ENCODE peak calls at places on chromosomes 6 and 20, in eight cellular contexts. One of them, this sample, is unnamed.

GRCh38 chr6:118080547-118080946 is 173.5 kb downstream of the SLC35F1 start:
- DNase-seq in retina: no peak
- DNase-seq in nephron progenitor cell: no peak
- DNase-seq in G401: no peak
- DNase-seq in pulmonary artery endothelial cell: no peak
- DNase-seq in stimulated activated CD4-positive, alpha-beta T cell treated with anti-CD3 and anti-CD28 coated beads, Interleukin-12 subunit alpha, Interleukin-12 subunit beta, amount 100 ng/mL, for 24 hours: no peak
- DNase-seq in IMR-90: no peak
- DNase-seq in fibroblast of pulmonary artery: no peak
- DNase-seq in this sample: peak

GRCh38 chr6:139981810-139982550 is 607.5 kb upstream of the CITED2 start:
- DNase-seq in retina: peak
- DNase-seq in nephron progenitor cell: peak
- DNase-seq in G401: peak
- DNase-seq in pulmonary artery endothelial cell: no peak
- DNase-seq in stimulated activated CD4-positive, alpha-beta T cell treated with anti-CD3 and anti-CD28 coated beads, Interleukin-12 subunit alpha, Interleukin-12 subunit beta, amount 100 ng/mL, for 24 hours: no peak
- DNase-seq in IMR-90: peak
- DNase-seq in fibroblast of pulmonary artery: peak
- DNase-seq in this sample: peak

GRCh38 chr6:1383729-1384548 is 5.4 kb upstream of the FOXF2 start:
- DNase-seq in retina: peak
- DNase-seq in nephron progenitor cell: peak
- DNase-seq in G401: no peak
- DNase-seq in pulmonary artery endothelial cell: no peak
- DNase-seq in stimulated activated CD4-positive, alpha-beta T cell treated with anti-CD3 and anti-CD28 coated beads, Interleukin-12 subunit alpha, Interleukin-12 subunit beta, amount 100 ng/mL, for 24 hours: no peak
- DNase-seq in IMR-90: no peak
- DNase-seq in fibroblast of pulmonary artery: no peak
- DNase-seq in this sample: no peak

GRCh38 chr20:41632896-41633295 is 14.7 kb upstream of the CHD6 start:
- DNase-seq in retina: no peak
- DNase-seq in nephron progenitor cell: no peak
- DNase-seq in G401: no peak
- DNase-seq in pulmonary artery endothelial cell: no peak
- DNase-seq in stimulated activated CD4-positive, alpha-beta T cell treated with anti-CD3 and anti-CD28 coated beads, Interleukin-12 subunit alpha, Interleukin-12 subunit beta, amount 100 ng/mL, for 24 hours: no peak
- DNase-seq in IMR-90: peak
- DNase-seq in fibroblast of pulmonary artery: peak
- DNase-seq in this sample: no peak

GRCh38 chr6:116572162-116572561 is 858 bp downstream of the RWDD1 start:
- DNase-seq in retina: peak
- DNase-seq in nephron progenitor cell: peak
- DNase-seq in G401: peak
- DNase-seq in pulmonary artery endothelial cell: no peak
- DNase-seq in stimulated activated CD4-positive, alpha-beta T cell treated with anti-CD3 and anti-CD28 coated beads, Interleukin-12 subunit alpha, Interleukin-12 subunit beta, amount 100 ng/mL, for 24 hours: no peak
- DNase-seq in IMR-90: peak
- DNase-seq in fibroblast of pulmonary artery: peak
- DNase-seq in this sample: peak

GRCh38 chr20:62156592-62157386 is 13.2 kb downstream of the SS18L1 start:
- DNase-seq in retina: peak
- DNase-seq in nephron progenitor cell: peak
- DNase-seq in G401: peak
- DNase-seq in pulmonary artery endothelial cell: no peak
- DNase-seq in stimulated activated CD4-positive, alpha-beta T cell treated with anti-CD3 and anti-CD28 coated beads, Interleukin-12 subunit alpha, Interleukin-12 subunit beta, amount 100 ng/mL, for 24 hours: peak
- DNase-seq in IMR-90: peak
- DNase-seq in fibroblast of pulmonary artery: peak
- DNase-seq in this sample: peak

GRCh38 chr6:31826793-31827285 is 699 bp upstream of the HSPA1B start:
- DNase-seq in retina: no peak
- DNase-seq in nephron progenitor cell: peak
- DNase-seq in G401: no peak
- DNase-seq in pulmonary artery endothelial cell: no peak
- DNase-seq in stimulated activated CD4-positive, alpha-beta T cell treated with anti-CD3 and anti-CD28 coated beads, Interleukin-12 subunit alpha, Interleukin-12 subunit beta, amount 100 ng/mL, for 24 hours: no peak
- DNase-seq in IMR-90: no peak
- DNase-seq in fibroblast of pulmonary artery: peak
- DNase-seq in this sample: peak

GRCh38 chr6:169255643-169256042 is 2.0 kb upstream of the THBS2 start:
- DNase-seq in retina: no peak
- DNase-seq in nephron progenitor cell: no peak
- DNase-seq in G401: no peak
- DNase-seq in pulmonary artery endothelial cell: no peak
- DNase-seq in stimulated activated CD4-positive, alpha-beta T cell treated with anti-CD3 and anti-CD28 coated beads, Interleukin-12 subunit alpha, Interleukin-12 subunit beta, amount 100 ng/mL, for 24 hours: no peak
- DNase-seq in IMR-90: no peak
- DNase-seq in fibroblast of pulmonary artery: no peak
- DNase-seq in this sample: no peak

GRCh38 chr20:44662256-44662655 is 10.8 kb upstream of the ADA start:
- DNase-seq in retina: no peak
- DNase-seq in nephron progenitor cell: no peak
- DNase-seq in G401: no peak
- DNase-seq in pulmonary artery endothelial cell: no peak
- DNase-seq in stimulated activated CD4-positive, alpha-beta T cell treated with anti-CD3 and anti-CD28 coated beads, Interleukin-12 subunit alpha, Interleukin-12 subunit beta, amount 100 ng/mL, for 24 hours: no peak
- DNase-seq in IMR-90: no peak
- DNase-seq in fibroblast of pulmonary artery: no peak
- DNase-seq in this sample: no peak

GRCh38 chr20:15395457-15395856 is 1058.0 kb upstream of the FLRT3 start:
- DNase-seq in retina: no peak
- DNase-seq in nephron progenitor cell: no peak
- DNase-seq in G401: no peak
- DNase-seq in pulmonary artery endothelial cell: no peak
- DNase-seq in stimulated activated CD4-positive, alpha-beta T cell treated with anti-CD3 and anti-CD28 coated beads, Interleukin-12 subunit alpha, Interleukin-12 subunit beta, amount 100 ng/mL, for 24 hours: no peak
- DNase-seq in IMR-90: no peak
- DNase-seq in fibroblast of pulmonary artery: no peak
- DNase-seq in this sample: no peak

GRCh38 chr6:15981956-15982355 is 146.9 kb upstream of the MYLIP start:
- DNase-seq in retina: no peak
- DNase-seq in nephron progenitor cell: no peak
- DNase-seq in G401: no peak
- DNase-seq in pulmonary artery endothelial cell: no peak
- DNase-seq in stimulated activated CD4-positive, alpha-beta T cell treated with anti-CD3 and anti-CD28 coated beads, Interleukin-12 subunit alpha, Interleukin-12 subunit beta, amount 100 ng/mL, for 24 hours: no peak
- DNase-seq in IMR-90: no peak
- DNase-seq in fibroblast of pulmonary artery: no peak
- DNase-seq in this sample: no peak

GRCh38 chr6:140082867-140083297 is 708.4 kb upstream of the CITED2 start:
- DNase-seq in retina: no peak
- DNase-seq in nephron progenitor cell: no peak
- DNase-seq in G401: peak
- DNase-seq in pulmonary artery endothelial cell: no peak
- DNase-seq in stimulated activated CD4-positive, alpha-beta T cell treated with anti-CD3 and anti-CD28 coated beads, Interleukin-12 subunit alpha, Interleukin-12 subunit beta, amount 100 ng/mL, for 24 hours: no peak
- DNase-seq in IMR-90: peak
- DNase-seq in fibroblast of pulmonary artery: peak
- DNase-seq in this sample: no peak

GRCh38 chr6:26311385-26312095 is 53.5 kb upstream of the BTN3A2 start:
- DNase-seq in retina: peak
- DNase-seq in nephron progenitor cell: peak
- DNase-seq in G401: peak
- DNase-seq in pulmonary artery endothelial cell: no peak
- DNase-seq in stimulated activated CD4-positive, alpha-beta T cell treated with anti-CD3 and anti-CD28 coated beads, Interleukin-12 subunit alpha, Interleukin-12 subunit beta, amount 100 ng/mL, for 24 hours: peak
- DNase-seq in IMR-90: peak
- DNase-seq in fibroblast of pulmonary artery: peak
- DNase-seq in this sample: no peak

GRCh38 chr20:219290-220115 is 7.6 kb upstream of the DEFB129 start:
- DNase-seq in retina: peak
- DNase-seq in nephron progenitor cell: peak
- DNase-seq in G401: peak
- DNase-seq in pulmonary artery endothelial cell: no peak
- DNase-seq in stimulated activated CD4-positive, alpha-beta T cell treated with anti-CD3 and anti-CD28 coated beads, Interleukin-12 subunit alpha, Interleukin-12 subunit beta, amount 100 ng/mL, for 24 hours: no peak
- DNase-seq in IMR-90: peak
- DNase-seq in fibroblast of pulmonary artery: peak
- DNase-seq in this sample: peak

GRCh38 chr20:61670274-61670673 is 395.4 kb downstream of the TAF4 start:
- DNase-seq in retina: no peak
- DNase-seq in nephron progenitor cell: no peak
- DNase-seq in G401: no peak
- DNase-seq in pulmonary artery endothelial cell: no peak
- DNase-seq in stimulated activated CD4-positive, alpha-beta T cell treated with anti-CD3 and anti-CD28 coated beads, Interleukin-12 subunit alpha, Interleukin-12 subunit beta, amount 100 ng/mL, for 24 hours: no peak
- DNase-seq in IMR-90: no peak
- DNase-seq in fibroblast of pulmonary artery: no peak
- DNase-seq in this sample: no peak

GRCh38 chr6:97885844-97886243 is 602.8 kb upstream of the MMS22L start:
- DNase-seq in retina: no peak
- DNase-seq in nephron progenitor cell: peak
- DNase-seq in G401: no peak
- DNase-seq in pulmonary artery endothelial cell: no peak
- DNase-seq in stimulated activated CD4-positive, alpha-beta T cell treated with anti-CD3 and anti-CD28 coated beads, Interleukin-12 subunit alpha, Interleukin-12 subunit beta, amount 100 ng/mL, for 24 hours: no peak
- DNase-seq in IMR-90: no peak
- DNase-seq in fibroblast of pulmonary artery: no peak
- DNase-seq in this sample: no peak

GRCh38 chr6:7640607-7641577 is 50.9 kb downstream of the SNRNP48 start:
- DNase-seq in retina: no peak
- DNase-seq in nephron progenitor cell: no peak
- DNase-seq in G401: no peak
- DNase-seq in pulmonary artery endothelial cell: no peak
- DNase-seq in stimulated activated CD4-positive, alpha-beta T cell treated with anti-CD3 and anti-CD28 coated beads, Interleukin-12 subunit alpha, Interleukin-12 subunit beta, amount 100 ng/mL, for 24 hours: no peak
- DNase-seq in IMR-90: peak
- DNase-seq in fibroblast of pulmonary artery: peak
- DNase-seq in this sample: no peak

GRCh38 chr20:24784607-24785006 is 164.5 kb upstream of the CST7 start:
- DNase-seq in retina: no peak
- DNase-seq in nephron progenitor cell: no peak
- DNase-seq in G401: no peak
- DNase-seq in pulmonary artery endothelial cell: no peak
- DNase-seq in stimulated activated CD4-positive, alpha-beta T cell treated with anti-CD3 and anti-CD28 coated beads, Interleukin-12 subunit alpha, Interleukin-12 subunit beta, amount 100 ng/mL, for 24 hours: no peak
- DNase-seq in IMR-90: no peak
- DNase-seq in fibroblast of pulmonary artery: no peak
- DNase-seq in this sample: no peak

GRCh38 chr6:143198312-143198711 is 137.6 kb downstream of the AIG1 start:
- DNase-seq in retina: no peak
- DNase-seq in nephron progenitor cell: no peak
- DNase-seq in G401: no peak
- DNase-seq in pulmonary artery endothelial cell: no peak
- DNase-seq in stimulated activated CD4-positive, alpha-beta T cell treated with anti-CD3 and anti-CD28 coated beads, Interleukin-12 subunit alpha, Interleukin-12 subunit beta, amount 100 ng/mL, for 24 hours: no peak
- DNase-seq in IMR-90: no peak
- DNase-seq in fibroblast of pulmonary artery: no peak
- DNase-seq in this sample: no peak

GRCh38 chr6:85354761-85355618 is 94.9 kb upstream of the NT5E start:
- DNase-seq in retina: peak
- DNase-seq in nephron progenitor cell: peak
- DNase-seq in G401: peak
- DNase-seq in pulmonary artery endothelial cell: peak
- DNase-seq in stimulated activated CD4-positive, alpha-beta T cell treated with anti-CD3 and anti-CD28 coated beads, Interleukin-12 subunit alpha, Interleukin-12 subunit beta, amount 100 ng/mL, for 24 hours: peak
- DNase-seq in IMR-90: peak
- DNase-seq in fibroblast of pulmonary artery: peak
- DNase-seq in this sample: peak

GRCh38 chr6:71383891-71384489 is 95.4 kb downstream of the OGFRL1 start:
- DNase-seq in retina: peak
- DNase-seq in nephron progenitor cell: peak
- DNase-seq in G401: peak
- DNase-seq in pulmonary artery endothelial cell: no peak
- DNase-seq in stimulated activated CD4-positive, alpha-beta T cell treated with anti-CD3 and anti-CD28 coated beads, Interleukin-12 subunit alpha, Interleukin-12 subunit beta, amount 100 ng/mL, for 24 hours: no peak
- DNase-seq in IMR-90: peak
- DNase-seq in fibroblast of pulmonary artery: peak
- DNase-seq in this sample: no peak

GRCh38 chr20:17622086-17622850 is 52.4 kb downstream of the DSTN start:
- DNase-seq in retina: peak
- DNase-seq in nephron progenitor cell: peak
- DNase-seq in G401: no peak
- DNase-seq in pulmonary artery endothelial cell: no peak
- DNase-seq in stimulated activated CD4-positive, alpha-beta T cell treated with anti-CD3 and anti-CD28 coated beads, Interleukin-12 subunit alpha, Interleukin-12 subunit beta, amount 100 ng/mL, for 24 hours: no peak
- DNase-seq in IMR-90: no peak
- DNase-seq in fibroblast of pulmonary artery: no peak
- DNase-seq in this sample: no peak

GRCh38 chr20:18727032-18727508 is 86.5 kb upstream of the SCP2D1 start:
- DNase-seq in retina: no peak
- DNase-seq in nephron progenitor cell: no peak
- DNase-seq in G401: no peak
- DNase-seq in pulmonary artery endothelial cell: no peak
- DNase-seq in stimulated activated CD4-positive, alpha-beta T cell treated with anti-CD3 and anti-CD28 coated beads, Interleukin-12 subunit alpha, Interleukin-12 subunit beta, amount 100 ng/mL, for 24 hours: no peak
- DNase-seq in IMR-90: no peak
- DNase-seq in fibroblast of pulmonary artery: no peak
- DNase-seq in this sample: no peak

GRCh38 chr20:38418509-38419204 is 16.5 kb downstream of the SNHG17 start:
- DNase-seq in retina: no peak
- DNase-seq in nephron progenitor cell: no peak
- DNase-seq in G401: peak
- DNase-seq in pulmonary artery endothelial cell: peak
- DNase-seq in stimulated activated CD4-positive, alpha-beta T cell treated with anti-CD3 and anti-CD28 coated beads, Interleukin-12 subunit alpha, Interleukin-12 subunit beta, amount 100 ng/mL, for 24 hours: no peak
- DNase-seq in IMR-90: peak
- DNase-seq in fibroblast of pulmonary artery: peak
- DNase-seq in this sample: no peak

GRCh38 chr6:33297406-33297955 is 1.3 kb downstream of the RGL2 start:
- DNase-seq in retina: peak
- DNase-seq in nephron progenitor cell: peak
- DNase-seq in G401: peak
- DNase-seq in pulmonary artery endothelial cell: no peak
- DNase-seq in stimulated activated CD4-positive, alpha-beta T cell treated with anti-CD3 and anti-CD28 coated beads, Interleukin-12 subunit alpha, Interleukin-12 subunit beta, amount 100 ng/mL, for 24 hours: no peak
- DNase-seq in IMR-90: no peak
- DNase-seq in fibroblast of pulmonary artery: no peak
- DNase-seq in this sample: peak

GRCh38 chr6:16929814-16930213 is 168.6 kb upstream of the ATXN1 start:
- DNase-seq in retina: no peak
- DNase-seq in nephron progenitor cell: no peak
- DNase-seq in G401: no peak
- DNase-seq in pulmonary artery endothelial cell: no peak
- DNase-seq in stimulated activated CD4-positive, alpha-beta T cell treated with anti-CD3 and anti-CD28 coated beads, Interleukin-12 subunit alpha, Interleukin-12 subunit beta, amount 100 ng/mL, for 24 hours: no peak
- DNase-seq in IMR-90: peak
- DNase-seq in fibroblast of pulmonary artery: peak
- DNase-seq in this sample: no peak

GRCh38 chr6:106287215-106287614 is 38.3 kb downstream of the ATG5 start:
- DNase-seq in retina: no peak
- DNase-seq in nephron progenitor cell: no peak
- DNase-seq in G401: no peak
- DNase-seq in pulmonary artery endothelial cell: no peak
- DNase-seq in stimulated activated CD4-positive, alpha-beta T cell treated with anti-CD3 and anti-CD28 coated beads, Interleukin-12 subunit alpha, Interleukin-12 subunit beta, amount 100 ng/mL, for 24 hours: no peak
- DNase-seq in IMR-90: no peak
- DNase-seq in fibroblast of pulmonary artery: no peak
- DNase-seq in this sample: no peak

GRCh38 chr6:75155586-75155985 is 50.3 kb downstream of the COL12A1 start:
- DNase-seq in retina: no peak
- DNase-seq in nephron progenitor cell: peak
- DNase-seq in G401: no peak
- DNase-seq in pulmonary artery endothelial cell: no peak
- DNase-seq in stimulated activated CD4-positive, alpha-beta T cell treated with anti-CD3 and anti-CD28 coated beads, Interleukin-12 subunit alpha, Interleukin-12 subunit beta, amount 100 ng/mL, for 24 hours: no peak
- DNase-seq in IMR-90: no peak
- DNase-seq in fibroblast of pulmonary artery: no peak
- DNase-seq in this sample: no peak

GRCh38 chr6:16334671-16335070 is 96.3 kb downstream of the GMPR start:
- DNase-seq in retina: no peak
- DNase-seq in nephron progenitor cell: no peak
- DNase-seq in G401: no peak
- DNase-seq in pulmonary artery endothelial cell: no peak
- DNase-seq in stimulated activated CD4-positive, alpha-beta T cell treated with anti-CD3 and anti-CD28 coated beads, Interleukin-12 subunit alpha, Interleukin-12 subunit beta, amount 100 ng/mL, for 24 hours: no peak
- DNase-seq in IMR-90: peak
- DNase-seq in fibroblast of pulmonary artery: peak
- DNase-seq in this sample: no peak

GRCh38 chr6:56746767-56747504 is 104.2 kb upstream of the DST start:
- DNase-seq in retina: no peak
- DNase-seq in nephron progenitor cell: no peak
- DNase-seq in G401: no peak
- DNase-seq in pulmonary artery endothelial cell: no peak
- DNase-seq in stimulated activated CD4-positive, alpha-beta T cell treated with anti-CD3 and anti-CD28 coated beads, Interleukin-12 subunit alpha, Interleukin-12 subunit beta, amount 100 ng/mL, for 24 hours: no peak
- DNase-seq in IMR-90: no peak
- DNase-seq in fibroblast of pulmonary artery: no peak
- DNase-seq in this sample: no peak

GRCh38 chr6:118372413-118372812 is 175.7 kb upstream of the PLN start:
- DNase-seq in retina: no peak
- DNase-seq in nephron progenitor cell: no peak
- DNase-seq in G401: no peak
- DNase-seq in pulmonary artery endothelial cell: no peak
- DNase-seq in stimulated activated CD4-positive, alpha-beta T cell treated with anti-CD3 and anti-CD28 coated beads, Interleukin-12 subunit alpha, Interleukin-12 subunit beta, amount 100 ng/mL, for 24 hours: no peak
- DNase-seq in IMR-90: peak
- DNase-seq in fibroblast of pulmonary artery: peak
- DNase-seq in this sample: no peak

GRCh38 chr6:5295612-5296011 is 34.3 kb downstream of the FARS2 start:
- DNase-seq in retina: no peak
- DNase-seq in nephron progenitor cell: no peak
- DNase-seq in G401: no peak
- DNase-seq in pulmonary artery endothelial cell: no peak
- DNase-seq in stimulated activated CD4-positive, alpha-beta T cell treated with anti-CD3 and anti-CD28 coated beads, Interleukin-12 subunit alpha, Interleukin-12 subunit beta, amount 100 ng/mL, for 24 hours: no peak
- DNase-seq in IMR-90: peak
- DNase-seq in fibroblast of pulmonary artery: peak
- DNase-seq in this sample: no peak

GRCh38 chr6:39859025-39859424 is 66.8 kb downstream of the DAAM2 start:
- DNase-seq in retina: no peak
- DNase-seq in nephron progenitor cell: no peak
- DNase-seq in G401: no peak
- DNase-seq in pulmonary artery endothelial cell: no peak
- DNase-seq in stimulated activated CD4-positive, alpha-beta T cell treated with anti-CD3 and anti-CD28 coated beads, Interleukin-12 subunit alpha, Interleukin-12 subunit beta, amount 100 ng/mL, for 24 hours: no peak
- DNase-seq in IMR-90: no peak
- DNase-seq in fibroblast of pulmonary artery: no peak
- DNase-seq in this sample: no peak

GRCh38 chr20:1345030-1345755 is 16.3 kb upstream of the SDCBP2 start:
- DNase-seq in retina: no peak
- DNase-seq in nephron progenitor cell: no peak
- DNase-seq in G401: no peak
- DNase-seq in pulmonary artery endothelial cell: no peak
- DNase-seq in stimulated activated CD4-positive, alpha-beta T cell treated with anti-CD3 and anti-CD28 coated beads, Interleukin-12 subunit alpha, Interleukin-12 subunit beta, amount 100 ng/mL, for 24 hours: no peak
- DNase-seq in IMR-90: no peak
- DNase-seq in fibroblast of pulmonary artery: no peak
- DNase-seq in this sample: no peak